ENCODE peak calls at places on chromosomes 11 and 22, in seven cellular contexts. O, N, X, U, C, Q and Z are unnamed samples.

GRCh38 chr11:116334596-116334995 is 438.2 kb downstream of the BUD13 start:
- DNase-seq in O (no peak), N (no peak), X (no peak), U (no peak), C (no peak), Q (no peak), Z (no peak)

GRCh38 chr22:38953577-38954413 is 3.6 kb upstream of the APOBEC3A start:
- DNase-seq in O (no peak), N (peak), X (peak), U (peak), C (peak), Q (no peak), Z (no peak)

GRCh38 chr11:34263462-34264186 is 94.2 kb downstream of the ABTB2 start:
- DNase-seq in O (peak), N (no peak), X (no peak), U (no peak), C (peak), Q (peak), Z (peak)

GRCh38 chr11:1835671-1836010 is 851 bp downstream of the SYT8 start:
- DNase-seq in O (no peak), N (no peak), X (no peak), U (no peak), C (no peak), Q (no peak), Z (no peak)

GRCh38 chr11:16572946-16573345 is 165.5 kb upstream of the C11orf58 start:
- DNase-seq in O (no peak), N (no peak), X (no peak), U (no peak), C (no peak), Q (no peak), Z (no peak)

GRCh38 chr11:47254381-47254780 is 3.4 kb upstream of the NR1H3 start:
- DNase-seq in O (no peak), N (no peak), X (no peak), U (no peak), C (peak), Q (no peak), Z (no peak)

GRCh38 chr11:32429477-32429876 is 5.9 kb downstream of the WT1 start:
- DNase-seq in O (no peak), N (no peak), X (no peak), U (no peak), C (no peak), Q (no peak), Z (no peak)

GRCh38 chr11:45665933-45666647 is 668 bp upstream of the CHST1 start:
- DNase-seq in O (peak), N (no peak), X (no peak), U (no peak), C (no peak), Q (no peak), Z (no peak)

GRCh38 chr11:2562181-2562581 is 117.4 kb downstream of the KCNQ1 start:
- DNase-seq in O (peak), N (no peak), X (peak), U (no peak), C (peak), Q (no peak), Z (no peak)

GRCh38 chr11:74462009-74462408 is 5.3 kb downstream of the KCNE3 start:
- DNase-seq in O (no peak), N (no peak), X (peak), U (no peak), C (peak), Q (peak), Z (no peak)

GRCh38 chr11:121810291-121810690 is 305.7 kb downstream of the BLID start:
- DNase-seq in O (peak), N (no peak), X (no peak), U (no peak), C (no peak), Q (no peak), Z (no peak)

GRCh38 chr22:38346506-38346905 is 29.3 kb upstream of the CSNK1E start:
- DNase-seq in O (no peak), N (no peak), X (peak), U (no peak), C (no peak), Q (no peak), Z (no peak)

GRCh38 chr11:121595717-121596156 is 143.0 kb upstream of the SORL1-AS1 start:
- DNase-seq in O (peak), N (no peak), X (no peak), U (no peak), C (peak), Q (no peak), Z (no peak)

GRCh38 chr11:120061036-120061760 is 76.7 kb downstream of the TRIM29 start:
- DNase-seq in O (peak), N (no peak), X (no peak), U (no peak), C (no peak), Q (no peak), Z (no peak)